ENCODE peak calls at places on chromosomes 13 and 19, in ten cellular contexts. One of them, this sample, is unnamed.

GRCh38 chr13:65600702-65601101 is 1629.4 kb downstream of the PCDH9 start:
- DNase-seq in thoracic aorta: no peak
- DNase-seq in cardiac fibroblast: peak; percentile 26
- DNase-seq in hepatocyte: no peak
- DNase-seq in GM20000: no peak
- DNase-seq in fibroblast of the aortic adventitia: peak; percentile 13
- DNase-seq in astrocyte: peak; percentile 65
- DNase-seq in mesothelial cell of epicardium: no peak
- DNase-seq in AG09319: no peak
- DNase-seq in psoas muscle: no peak
- DNase-seq in this sample: no peak

GRCh38 chr13:79281335-79281734 is 124.7 kb downstream of the RBM26 start:
- DNase-seq in thoracic aorta: no peak
- DNase-seq in cardiac fibroblast: no peak
- DNase-seq in hepatocyte: no peak
- DNase-seq in GM20000: no peak
- DNase-seq in fibroblast of the aortic adventitia: no peak
- DNase-seq in astrocyte: no peak
- DNase-seq in mesothelial cell of epicardium: no peak
- DNase-seq in AG09319: no peak
- DNase-seq in psoas muscle: no peak
- DNase-seq in this sample: no peak

GRCh38 chr19:9032136-9032626 is 22.0 kb upstream of the MUC16 start:
- DNase-seq in thoracic aorta: no peak
- DNase-seq in cardiac fibroblast: no peak
- DNase-seq in hepatocyte: no peak
- DNase-seq in GM20000: no peak
- DNase-seq in fibroblast of the aortic adventitia: no peak
- DNase-seq in astrocyte: no peak
- DNase-seq in mesothelial cell of epicardium: no peak
- DNase-seq in AG09319: no peak
- DNase-seq in psoas muscle: no peak
- DNase-seq in this sample: no peak

GRCh38 chr13:98279473-98280175 is 102.6 kb upstream of the RNF113B start:
- DNase-seq in thoracic aorta: no peak
- DNase-seq in cardiac fibroblast: no peak
- DNase-seq in hepatocyte: no peak
- DNase-seq in GM20000: no peak
- DNase-seq in fibroblast of the aortic adventitia: no peak
- DNase-seq in astrocyte: no peak
- DNase-seq in mesothelial cell of epicardium: no peak
- DNase-seq in AG09319: no peak
- DNase-seq in psoas muscle: no peak
- DNase-seq in this sample: peak; percentile 27

GRCh38 chr19:3346677-3347353 is 19.6 kb upstream of the NFIC start:
- DNase-seq in thoracic aorta: no peak
- DNase-seq in cardiac fibroblast: peak; percentile 95
- DNase-seq in hepatocyte: no peak
- DNase-seq in GM20000: no peak
- DNase-seq in fibroblast of the aortic adventitia: peak; percentile 86
- DNase-seq in astrocyte: no peak
- DNase-seq in mesothelial cell of epicardium: no peak
- DNase-seq in AG09319: no peak
- DNase-seq in psoas muscle: peak; percentile 89
- DNase-seq in this sample: no peak

GRCh38 chr13:110486061-110486780 is 75.3 kb downstream of the RAB20 start:
- DNase-seq in thoracic aorta: no peak
- DNase-seq in cardiac fibroblast: no peak
- DNase-seq in hepatocyte: no peak
- DNase-seq in GM20000: no peak
- DNase-seq in fibroblast of the aortic adventitia: no peak
- DNase-seq in astrocyte: no peak
- DNase-seq in mesothelial cell of epicardium: no peak
- DNase-seq in AG09319: no peak
- DNase-seq in psoas muscle: no peak
- DNase-seq in this sample: no peak

GRCh38 chr13:111565400-111565799 is 245.0 kb downstream of the TEX29 start:
- DNase-seq in thoracic aorta: no peak
- DNase-seq in cardiac fibroblast: no peak
- DNase-seq in hepatocyte: no peak
- DNase-seq in GM20000: no peak
- DNase-seq in fibroblast of the aortic adventitia: no peak
- DNase-seq in astrocyte: no peak
- DNase-seq in mesothelial cell of epicardium: no peak
- DNase-seq in AG09319: no peak
- DNase-seq in psoas muscle: no peak
- DNase-seq in this sample: no peak

GRCh38 chr19:35260694-35261304 is 8.0 kb upstream of the USF2 start:
- DNase-seq in thoracic aorta: no peak
- DNase-seq in cardiac fibroblast: no peak
- DNase-seq in hepatocyte: no peak
- DNase-seq in GM20000: peak; percentile 1
- DNase-seq in fibroblast of the aortic adventitia: no peak
- DNase-seq in astrocyte: no peak
- DNase-seq in mesothelial cell of epicardium: no peak
- DNase-seq in AG09319: no peak
- DNase-seq in psoas muscle: no peak
- DNase-seq in this sample: no peak

DNA sequence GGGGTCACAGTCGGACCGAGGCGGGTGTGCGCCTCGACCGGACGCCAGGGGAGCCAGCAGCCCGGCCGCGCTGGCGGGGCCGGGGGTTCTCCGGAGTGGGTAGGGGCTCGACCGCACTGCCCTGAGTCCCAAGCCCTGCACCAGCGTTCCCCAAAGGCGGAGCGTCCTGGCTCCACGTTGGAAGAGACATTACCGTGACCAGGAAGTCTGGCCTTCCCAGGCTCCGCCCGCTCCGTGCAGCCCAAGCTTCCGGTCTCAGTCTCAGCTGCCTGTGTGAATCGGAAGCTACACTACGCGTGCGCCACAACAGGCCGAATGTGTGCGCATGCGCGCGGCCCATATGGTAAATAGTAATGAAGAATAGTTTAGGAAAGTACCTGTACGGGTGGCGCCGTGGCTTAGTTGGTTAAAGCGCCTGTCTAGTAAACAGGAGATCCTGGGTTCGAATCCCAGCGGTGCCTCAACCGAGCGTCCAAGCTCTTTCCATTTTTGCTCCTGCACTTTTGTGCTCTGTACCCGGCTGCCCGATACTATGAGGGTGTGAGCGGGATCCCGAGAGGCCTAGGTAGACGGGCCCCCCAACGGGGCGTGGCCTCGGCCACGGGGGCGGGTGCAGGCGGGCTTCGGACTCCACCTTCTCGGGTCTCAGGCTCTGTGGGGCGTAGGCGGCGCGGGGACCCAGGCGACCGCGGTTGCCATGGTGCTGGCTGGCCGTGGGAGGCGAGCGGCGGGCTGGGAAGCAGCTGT is 17.3 kb upstream of the LRP3 start:
- DNase-seq in thoracic aorta: peak; percentile 85
- DNase-seq in cardiac fibroblast: peak; percentile 99
- DNase-seq in hepatocyte: peak; percentile 97
- DNase-seq in GM20000: peak; percentile 98
- DNase-seq in fibroblast of the aortic adventitia: peak; percentile 99
- DNase-seq in astrocyte: peak; percentile 95
- DNase-seq in mesothelial cell of epicardium: peak; percentile 92
- DNase-seq in AG09319: peak; percentile 98
- DNase-seq in psoas muscle: peak; percentile 97
- DNase-seq in this sample: peak; percentile 97
- TF ChIP-seq CTCF in thoracic aorta: peak; percentile 40
- TF ChIP-seq CTCF in cardiac fibroblast: peak; percentile 6
- TF ChIP-seq CTCF in hepatocyte: no peak
- TF ChIP-seq CTCF in GM20000: no peak
- TF ChIP-seq CTCF in fibroblast of the aortic adventitia: peak; percentile 32
- TF ChIP-seq CTCF in astrocyte: no peak
- TF ChIP-seq CTCF in mesothelial cell of epicardium: no peak
- TF ChIP-seq CTCF in AG09319: no peak
- TF ChIP-seq CTCF in psoas muscle: peak; percentile 40
- TF ChIP-seq CTCF in this sample: no peak

GRCh38 chr19:17001603-17002183 is 24.9 kb downstream of the CPAMD8 start:
- DNase-seq in thoracic aorta: no peak
- DNase-seq in cardiac fibroblast: no peak
- DNase-seq in hepatocyte: no peak
- DNase-seq in GM20000: no peak
- DNase-seq in fibroblast of the aortic adventitia: no peak
- DNase-seq in astrocyte: no peak
- DNase-seq in mesothelial cell of epicardium: no peak
- DNase-seq in AG09319: no peak
- DNase-seq in psoas muscle: no peak
- DNase-seq in this sample: peak; percentile 87

GRCh38 chr19:17004386-17004785 is 22.2 kb downstream of the CPAMD8 start:
- DNase-seq in thoracic aorta: no peak
- DNase-seq in cardiac fibroblast: no peak
- DNase-seq in hepatocyte: no peak
- DNase-seq in GM20000: no peak
- DNase-seq in fibroblast of the aortic adventitia: no peak
- DNase-seq in astrocyte: no peak
- DNase-seq in mesothelial cell of epicardium: no peak
- DNase-seq in AG09319: no peak
- DNase-seq in psoas muscle: no peak
- DNase-seq in this sample: no peak

GRCh38 chr19:17002455-17002854 is 24.2 kb downstream of the CPAMD8 start:
- DNase-seq in thoracic aorta: no peak
- DNase-seq in cardiac fibroblast: no peak
- DNase-seq in hepatocyte: no peak
- DNase-seq in GM20000: no peak
- DNase-seq in fibroblast of the aortic adventitia: no peak
- DNase-seq in astrocyte: no peak
- DNase-seq in mesothelial cell of epicardium: no peak
- DNase-seq in AG09319: no peak
- DNase-seq in psoas muscle: no peak
- DNase-seq in this sample: no peak

GRCh38 chr19:17006579-17006978 is 20.0 kb downstream of the CPAMD8 start:
- DNase-seq in thoracic aorta: no peak
- DNase-seq in cardiac fibroblast: no peak
- DNase-seq in hepatocyte: no peak
- DNase-seq in GM20000: no peak
- DNase-seq in fibroblast of the aortic adventitia: no peak
- DNase-seq in astrocyte: no peak
- DNase-seq in mesothelial cell of epicardium: no peak
- DNase-seq in AG09319: no peak
- DNase-seq in psoas muscle: no peak
- DNase-seq in this sample: no peak

DNA sequence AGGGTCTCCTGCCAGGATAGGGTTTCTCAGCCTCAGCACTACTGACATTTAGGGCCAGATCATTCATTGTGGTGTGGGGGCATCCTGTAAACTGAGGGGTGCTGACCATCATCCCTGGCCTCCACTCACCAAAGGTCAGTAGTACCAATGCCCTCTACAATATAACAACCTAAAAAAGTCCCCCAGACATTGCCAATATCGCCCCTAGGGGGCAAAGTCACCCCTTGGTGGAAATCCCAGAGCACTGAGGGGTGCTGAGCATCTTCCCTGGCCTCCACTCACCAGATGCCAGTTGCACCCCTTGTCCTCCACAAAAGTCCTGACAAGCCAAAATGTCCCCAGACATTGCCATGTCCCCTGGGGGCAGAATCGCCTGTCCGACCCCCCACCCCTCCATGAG is 21.6 kb downstream of the CPAMD8 start:
- DNase-seq in thoracic aorta: no peak
- DNase-seq in cardiac fibroblast: no peak
- DNase-seq in hepatocyte: no peak
- DNase-seq in GM20000: no peak
- DNase-seq in fibroblast of the aortic adventitia: no peak
- DNase-seq in astrocyte: no peak
- DNase-seq in mesothelial cell of epicardium: no peak
- DNase-seq in AG09319: no peak
- DNase-seq in psoas muscle: no peak
- DNase-seq in this sample: peak; percentile 40
- TF ChIP-seq CTCF in thoracic aorta: no peak
- TF ChIP-seq CTCF in cardiac fibroblast: no peak
- TF ChIP-seq CTCF in hepatocyte: no peak
- TF ChIP-seq CTCF in GM20000: no peak
- TF ChIP-seq CTCF in fibroblast of the aortic adventitia: no peak
- TF ChIP-seq CTCF in astrocyte: no peak
- TF ChIP-seq CTCF in mesothelial cell of epicardium: no peak
- TF ChIP-seq CTCF in AG09319: no peak
- TF ChIP-seq CTCF in psoas muscle: no peak
- TF ChIP-seq CTCF in this sample: peak; percentile 26

DNA sequence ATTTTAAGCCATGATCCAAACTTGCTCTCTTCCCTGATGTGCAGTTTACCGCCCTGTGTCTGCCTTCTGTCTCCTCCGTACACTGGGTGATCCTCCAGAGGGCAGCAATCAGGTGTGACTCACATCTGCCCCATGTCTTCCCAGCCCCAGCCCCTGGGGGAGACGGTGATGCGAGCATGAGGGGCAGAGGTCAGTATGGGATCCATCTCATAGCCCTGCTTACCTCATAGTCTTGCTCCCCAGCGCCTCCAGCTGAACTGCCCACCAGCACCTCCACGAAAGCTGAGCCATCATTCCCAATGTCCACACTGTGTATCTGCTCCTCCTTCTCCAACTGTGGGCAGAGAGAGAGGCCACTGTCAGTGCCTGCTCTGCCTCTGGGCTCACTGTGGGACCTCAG is 14.6 kb downstream of the XRCC1 start:
- DNase-seq in thoracic aorta: no peak
- DNase-seq in cardiac fibroblast: peak; percentile 8
- DNase-seq in hepatocyte: no peak
- DNase-seq in GM20000: no peak
- DNase-seq in fibroblast of the aortic adventitia: no peak
- DNase-seq in astrocyte: no peak
- DNase-seq in mesothelial cell of epicardium: no peak
- DNase-seq in AG09319: no peak
- DNase-seq in psoas muscle: no peak
- DNase-seq in this sample: peak; percentile 67
- TF ChIP-seq CTCF in thoracic aorta: no peak
- TF ChIP-seq CTCF in cardiac fibroblast: peak; percentile 39
- TF ChIP-seq CTCF in hepatocyte: no peak
- TF ChIP-seq CTCF in GM20000: no peak
- TF ChIP-seq CTCF in fibroblast of the aortic adventitia: no peak
- TF ChIP-seq CTCF in astrocyte: peak; percentile 13
- TF ChIP-seq CTCF in mesothelial cell of epicardium: no peak
- TF ChIP-seq CTCF in AG09319: no peak
- TF ChIP-seq CTCF in psoas muscle: no peak
- TF ChIP-seq CTCF in this sample: peak; percentile 24

GRCh38 chr19:39194832-39195542 is 1.8 kb upstream of the NCCRP1 start:
- DNase-seq in thoracic aorta: no peak
- DNase-seq in cardiac fibroblast: no peak
- DNase-seq in hepatocyte: no peak
- DNase-seq in GM20000: no peak
- DNase-seq in fibroblast of the aortic adventitia: no peak
- DNase-seq in astrocyte: no peak
- DNase-seq in mesothelial cell of epicardium: no peak
- DNase-seq in AG09319: no peak
- DNase-seq in psoas muscle: no peak
- DNase-seq in this sample: no peak

GRCh38 chr19:39195755-39196154 is 1.0 kb upstream of the NCCRP1 start:
- DNase-seq in thoracic aorta: no peak
- DNase-seq in cardiac fibroblast: no peak
- DNase-seq in hepatocyte: no peak
- DNase-seq in GM20000: no peak
- DNase-seq in fibroblast of the aortic adventitia: no peak
- DNase-seq in astrocyte: no peak
- DNase-seq in mesothelial cell of epicardium: no peak
- DNase-seq in AG09319: no peak
- DNase-seq in psoas muscle: no peak
- DNase-seq in this sample: no peak

GRCh38 chr19:39197808-39198207 is 1.0 kb downstream of the NCCRP1 start:
- DNase-seq in thoracic aorta: no peak
- DNase-seq in cardiac fibroblast: no peak
- DNase-seq in hepatocyte: no peak
- DNase-seq in GM20000: no peak
- DNase-seq in fibroblast of the aortic adventitia: no peak
- DNase-seq in astrocyte: no peak
- DNase-seq in mesothelial cell of epicardium: no peak
- DNase-seq in AG09319: no peak
- DNase-seq in psoas muscle: no peak
- DNase-seq in this sample: no peak

GRCh38 chr19:39196860-39197562 is at the start of gene NCCRP1:
- DNase-seq in thoracic aorta: no peak
- DNase-seq in cardiac fibroblast: no peak
- DNase-seq in hepatocyte: no peak
- DNase-seq in GM20000: no peak
- DNase-seq in fibroblast of the aortic adventitia: no peak
- DNase-seq in astrocyte: no peak
- DNase-seq in mesothelial cell of epicardium: no peak
- DNase-seq in AG09319: no peak
- DNase-seq in psoas muscle: no peak
- DNase-seq in this sample: no peak

DNA sequence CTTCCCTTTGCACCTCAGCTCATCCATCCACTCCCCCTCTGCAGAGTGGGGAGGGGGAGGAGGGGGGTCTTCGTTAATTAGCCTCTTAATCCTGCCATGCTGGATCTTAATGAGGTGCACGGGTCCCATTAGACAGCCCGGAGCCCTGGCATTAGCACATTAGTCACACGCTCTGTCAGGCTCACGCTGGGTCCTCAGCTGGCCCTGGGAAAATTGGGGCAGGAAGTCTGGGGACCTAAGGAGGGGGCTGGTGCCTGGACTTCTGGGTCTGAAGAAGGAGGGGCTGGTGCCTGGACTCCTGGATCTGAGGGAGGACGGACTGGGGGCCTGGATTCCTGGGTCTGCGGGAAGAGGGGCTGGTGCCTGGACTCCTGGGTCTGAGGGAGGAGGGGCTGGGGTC is 444 bp upstream of the NCCRP1 start:
- DNase-seq in thoracic aorta: no peak
- DNase-seq in cardiac fibroblast: no peak
- DNase-seq in hepatocyte: no peak
- DNase-seq in GM20000: no peak
- DNase-seq in fibroblast of the aortic adventitia: no peak
- DNase-seq in astrocyte: no peak
- DNase-seq in mesothelial cell of epicardium: no peak
- DNase-seq in AG09319: no peak
- DNase-seq in psoas muscle: no peak
- DNase-seq in this sample: no peak
- TF ChIP-seq CTCF in thoracic aorta: no peak
- TF ChIP-seq CTCF in cardiac fibroblast: no peak
- TF ChIP-seq CTCF in hepatocyte: no peak
- TF ChIP-seq CTCF in GM20000: no peak
- TF ChIP-seq CTCF in fibroblast of the aortic adventitia: no peak
- TF ChIP-seq CTCF in astrocyte: no peak
- TF ChIP-seq CTCF in mesothelial cell of epicardium: no peak
- TF ChIP-seq CTCF in AG09319: no peak
- TF ChIP-seq CTCF in psoas muscle: no peak
- TF ChIP-seq CTCF in this sample: no peak